ENCODE peak calls at places on chromosomes 2 and 18, in four cellular contexts. J is naive thymus-derived CD8-positive, alpha-beta T cell; I is HS-5; B is ELF-1. C is an unnamed sample.

GRCh38 chr2:32355976-32356734 is 668 bp upstream of the BIRC6 start:
- DNase-seq in J (no peak), I (peak), B (no peak), C (peak)

GRCh38 chr2:2846379-2847130 is 515.5 kb upstream of the MYT1L start:
- DNase-seq in J (no peak), I (no peak), B (peak), C (no peak)

GRCh38 chr2:44369392-44369791 is 7.6 kb downstream of the CAMKMT start:
- DNase-seq in J (no peak), I (no peak), B (no peak), C (no peak)

GRCh38 chr2:196546151-196546919 is 93.2 kb upstream of the CCDC150 start:
- DNase-seq in J (no peak), I (no peak), B (no peak), C (no peak)

GRCh38 chr18:68925268-68925667 is 127.4 kb downstream of the CCDC102B start:
- DNase-seq in J (no peak), I (no peak), B (peak), C (no peak)

GRCh38 chr18:49359732-49360444 is 100.6 kb downstream of the DYM start:
- DNase-seq in J (no peak), I (peak), B (no peak), C (peak)

GRCh38 chr2:66509326-66509811 is 74.4 kb downstream of the MEIS1 start:
- DNase-seq in J (no peak), I (no peak), B (peak), C (peak)

GRCh38 chr2:23425338-23425871 is 40.4 kb downstream of the KLHL29 start:
- DNase-seq in J (no peak), I (no peak), B (peak), C (no peak)

GRCh38 chr2:127479219-127479825 is 47.0 kb downstream of the IWS1 start:
- DNase-seq in J (no peak), I (peak), B (peak), C (peak)

GRCh38 chr2:134359367-134360081 is 105.7 kb downstream of the MGAT5 start:
- DNase-seq in J (no peak), I (no peak), B (no peak), C (no peak)

C was measured in kidney epithelial cell.